ENCODE peak calls at places on chromosomes 11 and 22, in eight cellular contexts. F, A, L, M, K, Q, U and I are unnamed samples.
A peak's percentile ranks its signal among the peaks of the same experiment; 100 is the strongest.

GRCh38 chr22:49838771-49839717 is 11.4 kb upstream of the BRD1 start:
- DNase-seq in K (no peak), Q (no peak), F (no peak), A (no peak), M (peak; percentile 30), L (no peak), U (no peak), I (no peak)

GRCh38 chr22:24099661-24100060 is 81.6 kb upstream of the SUSD2 start:
- DNase-seq in F (no peak), U (no peak), A (no peak), L (no peak), Q (no peak), M (no peak), K (no peak), I (no peak)

GRCh38 chr11:134466035-134466908 is 54.2 kb upstream of the B3GAT1 start:
- DNase-seq in L (no peak), Q (no peak), M (peak; percentile 72), U (no peak), K (no peak), A (no peak), F (peak; percentile 66), I (no peak)

GRCh38 chr11:12811861-12812260 is 137.6 kb downstream of the TEAD1 start:
- DNase-seq in M (no peak), K (peak; percentile 71), F (no peak), U (no peak), L (no peak), Q (no peak), A (no peak), I (no peak)

GRCh38 chr11:101618691-101619090 is 34.9 kb upstream of the TRPC6 start:
- DNase-seq in F (no peak), A (peak; percentile 28), M (no peak), Q (peak; percentile 2), U (no peak), L (peak; percentile 91), K (no peak), I (no peak)

GRCh38 chr11:20493340-20493739 is 105.8 kb downstream of the PRMT3 start:
- DNase-seq in M (no peak), Q (no peak), A (no peak), K (no peak), L (no peak), U (no peak), F (no peak), I (peak; percentile 17)

GRCh38 chr11:118533769-118534729 is 3.1 kb downstream of the TMEM25 start:
- DNase-seq in F (peak; percentile 33), M (no peak), A (no peak), K (no peak), L (no peak), U (no peak), Q (no peak), I (no peak)

GRCh38 chr11:16744128-16744725 is 5.8 kb downstream of the C11orf58 start:
- DNase-seq in M (no peak), U (no peak), A (no peak), F (no peak), L (no peak), Q (no peak), K (no peak), I (no peak)

GRCh38 chr22:35552186-35552842 is 11.7 kb downstream of the RASD2 start:
- DNase-seq in A (no peak), M (peak; percentile 53), U (no peak), F (peak; percentile 53), K (peak; percentile 94), Q (peak; percentile 30), L (peak; percentile 30), I (peak; percentile 35)

GRCh38 chr11:10373340-10373739 is 68.5 kb downstream of the ADM start:
- DNase-seq in M (no peak), U (no peak), Q (no peak), K (no peak), F (no peak), A (peak; percentile 54), L (peak; percentile 47), I (peak; percentile 32)

GRCh38 chr11:25094085-25094802 is 597.4 kb downstream of the LUZP2 start:
- DNase-seq in A (no peak), M (no peak), L (no peak), Q (no peak), U (no peak), F (no peak), K (no peak), I (no peak)

GRCh38 chr22:19565921-19566598 is 41.9 kb upstream of the CLDN5 start:
- DNase-seq in K (no peak), L (no peak), A (no peak), M (no peak), Q (no peak), U (no peak), F (no peak), I (no peak)

GRCh38 chr22:43289976-43290663 is 53.1 kb downstream of the SCUBE1 start:
- DNase-seq in F (no peak), M (no peak), Q (no peak), L (peak; percentile 36), A (peak; percentile 47), K (no peak), U (no peak), I (peak; percentile 26)

GRCh38 chr22:32024791-32025190 is 18.3 kb upstream of the SLC5A1 start:
- DNase-seq in Q (peak; percentile 1), F (no peak), K (no peak), L (peak; percentile 45), U (no peak), A (no peak), M (no peak), I (no peak)

GRCh38 chr11:1309498-1310314 is at the start of gene TOLLIP:
- DNase-seq in U (no peak), L (peak; percentile 86), M (peak; percentile 95), Q (peak; percentile 92), F (peak; percentile 99), K (peak; percentile 96), A (peak; percentile 91), I (peak; percentile 93)

GRCh38 chr22:40679249-40679963 is at the start of gene MCHR1:
- DNase-seq in F (peak; percentile 41), L (no peak), M (no peak), U (no peak), A (no peak), Q (no peak), K (no peak), I (no peak)

GRCh38 chr11:19676508-19677379 is 35.9 kb upstream of the NAV2 start:
- DNase-seq in A (no peak), Q (no peak), M (no peak), L (no peak), K (no peak), U (no peak), F (no peak), I (peak; percentile 70)

GRCh38 chr22:27435839-27436581 is 365.5 kb downstream of the MN1 start:
- DNase-seq in L (peak; percentile 64), M (no peak), Q (no peak), F (peak; percentile 69), U (no peak), A (peak; percentile 42), K (no peak), I (peak; percentile 48)

GRCh38 chr11:43119275-43119970 is 192.4 kb upstream of the API5 start:
- DNase-seq in F (no peak), M (no peak), K (no peak), Q (peak; percentile 7), U (no peak), A (no peak), L (no peak), I (no peak)

GRCh38 chr11:128621491-128622136 is 34.3 kb upstream of the ETS1 start:
- DNase-seq in K (no peak), F (no peak), M (no peak), A (peak; percentile 97), L (peak; percentile 99), U (no peak), Q (no peak), I (peak; percentile 90)

GRCh38 chr11:23797624-23798419 is 699.0 kb upstream of the LUZP2 start:
- DNase-seq in Q (no peak), U (no peak), L (no peak), A (no peak), F (no peak), M (peak; percentile 37), K (no peak), I (no peak)

GRCh38 chr22:40348025-40348658 is 1.8 kb downstream of the ADSL start:
- DNase-seq in A (peak; percentile 69), F (peak; percentile 60), L (peak; percentile 73), K (peak; percentile 57), Q (peak; percentile 57), M (peak; percentile 71), U (no peak), I (peak; percentile 80)

GRCh38 chr11:79159657-79160450 is 281.0 kb downstream of the TENM4 start:
- DNase-seq in L (no peak), F (no peak), M (no peak), K (no peak), U (no peak), Q (no peak), A (no peak), I (no peak)
- TF ChIP-seq CTCF in L (peak; percentile 31), F (peak; percentile 45), M (no peak), K (no peak), U (peak; percentile 56), Q (peak; percentile 21), A (peak; percentile 32), I (no peak)

GRCh38 chr22:22878801-22879674 is 8.6 kb upstream of the IGLL5 start:
- DNase-seq in Q (no peak), M (no peak), A (no peak), F (no peak), L (no peak), U (no peak), K (peak; percentile 47), I (no peak)
- TF ChIP-seq CTCF in Q (no peak), M (no peak), A (no peak), F (no peak), L (no peak), U (peak; percentile 16), K (peak; percentile 53), I (no peak)

GRCh38 chr11:112421854-112422253 is 161.2 kb upstream of the PLET1 start:
- DNase-seq in K (no peak), A (no peak), M (no peak), Q (no peak), F (peak; percentile 43), U (no peak), L (no peak), I (no peak)

DNA sequence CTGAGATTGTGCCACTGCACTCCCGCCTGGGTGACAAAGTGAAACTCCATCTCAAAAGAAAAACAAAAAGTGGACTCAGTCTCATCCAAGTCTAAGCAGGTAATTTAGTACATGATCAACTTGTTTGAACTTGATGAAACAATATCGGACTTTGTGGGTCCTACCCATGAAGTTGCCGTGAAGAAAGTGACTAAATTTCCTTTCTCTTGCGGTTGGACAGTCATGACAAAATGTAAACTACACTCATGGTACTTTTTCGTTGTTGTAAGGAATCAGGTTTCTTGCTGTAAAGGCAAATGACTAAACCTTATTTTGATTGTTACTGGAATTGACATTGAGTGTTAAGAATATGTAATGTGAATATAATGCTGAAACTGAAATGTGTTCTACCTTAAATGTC is 164.5 kb upstream of the PLET1 start:
- DNase-seq in Q (no peak), F (no peak), K (no peak), M (no peak), A (no peak), L (no peak), U (no peak), I (no peak)
- TF ChIP-seq CTCF in Q (no peak), F (no peak), K (no peak), M (no peak), A (no peak), L (no peak), U (no peak), I (no peak)

GRCh38 chr11:71370895-71371673 is 77.1 kb downstream of the DHCR7 start:
- DNase-seq in A (no peak), M (no peak), K (no peak), F (no peak), Q (no peak), U (no peak), L (no peak), I (no peak)
- TF ChIP-seq CTCF in A (no peak), M (no peak), K (no peak), F (no peak), Q (no peak), U (no peak), L (no peak), I (no peak)

GRCh38 chr22:29994027-29994715 is 86.1 kb upstream of the HORMAD2 start:
- DNase-seq in A (peak; percentile 56), F (no peak), K (no peak), M (no peak), U (no peak), Q (peak; percentile 65), L (peak; percentile 79), I (peak; percentile 92)
- TF ChIP-seq CTCF in A (peak; percentile 35), F (no peak), K (no peak), M (no peak), U (peak; percentile 20), Q (peak; percentile 37), L (peak; percentile 28), I (peak; percentile 28)